ENCODE peak calls at places on chromosomes 11 and 22, in five cellular contexts. X is NCI-H1930; A is stimulated activated naive CD4-positive, alpha-beta T cell; R is C1 segment of cervical spinal cord; C is activated CD4-positive, alpha-beta memory T cell treated with anti-CD3 and anti-CD28 coated beads, Interleukin-2, amount 10 ng/mL, durations not matched to agents 7 days and 5 days. U is an unnamed sample.

GRCh38 chr11:2277933-2278523 is 7.6 kb upstream of the ASCL2 start:
- DNase-seq in R (no peak), C (no peak), A (no peak), X (no peak), U (no peak)

GRCh38 chr22:17578129-17578754 is 14.9 kb downstream of the SLC25A18 start:
- DNase-seq in A (no peak), R (peak; percentile 51), C (no peak), X (no peak), U (no peak)

GRCh38 chr11:125148743-125149142 is 15.8 kb upstream of the PKNOX2 start:
- DNase-seq in R (no peak), X (no peak), A (no peak), C (no peak), U (no peak)

GRCh38 chr11:27183672-27184457 is 143.2 kb downstream of the BBOX1 start:
- DNase-seq in R (no peak), X (peak; percentile 68), A (no peak), C (peak; percentile 31), U (peak; percentile 73)

GRCh38 chr11:1153951-1154487 is 3.7 kb upstream of the MUC5AC start:
- DNase-seq in R (no peak), C (no peak), A (no peak), X (no peak), U (peak; percentile 72)

GRCh38 chr11:28619870-28620540 is 511.8 kb downstream of the METTL15 start:
- DNase-seq in C (no peak), A (no peak), X (no peak), R (no peak), U (peak; percentile 32)

GRCh38 chr11:11841605-11842425 is at the start of gene USP47:
- DNase-seq in R (peak; percentile 83), C (peak; percentile 94), A (peak; percentile 92), X (peak; percentile 87), U (peak; percentile 55)

GRCh38 chr11:13647391-13647790 is 21.1 kb upstream of the FAR1 start:
- DNase-seq in A (no peak), R (no peak), X (no peak), C (no peak), U (no peak)

GRCh38 chr22:44363980-44364749 is 51.4 kb upstream of the SHISAL1 start:
- DNase-seq in X (no peak), A (no peak), R (no peak), C (no peak), U (no peak)

GRCh38 chr22:38733329-38734202 is 22.2 kb downstream of the SUN2 start:
- DNase-seq in X (no peak), R (peak; percentile 86), C (peak; percentile 59), A (peak; percentile 20), U (no peak)

GRCh38 chr11:76263657-76264056 is 57.4 kb upstream of the WNT11 start:
- DNase-seq in X (no peak), R (no peak), A (no peak), C (no peak), U (no peak)

GRCh38 chr11:75814369-75814685 is 683 bp upstream of the UVRAG start:
- DNase-seq in A (no peak), C (no peak), X (no peak), R (no peak), U (no peak)

GRCh38 chr11:17668166-17668565 is 51.2 kb upstream of the MYOD1 start:
- DNase-seq in X (no peak), C (no peak), A (no peak), R (no peak), U (no peak)

GRCh38 chr11:1640076-1640946 is 10.7 kb downstream of the KRTAP5-5 start:
- DNase-seq in A (peak; percentile 9), R (no peak), C (peak; percentile 24), X (peak; percentile 76), U (no peak)

GRCh38 chr11:109695696-109696095 is 273.7 kb downstream of the C11orf87 start:
- DNase-seq in X (no peak), A (no peak), R (no peak), C (no peak), U (no peak)

GRCh38 chr11:110128161-110128560 is 35.0 kb downstream of the ZC3H12C start:
- DNase-seq in R (no peak), A (no peak), C (no peak), X (peak; percentile 8), U (peak; percentile 44)

GRCh38 chr22:37808294-37808657 is 542 bp downstream of the GCAT start:
- DNase-seq in C (no peak), A (no peak), X (no peak), R (no peak), U (no peak)

GRCh38 chr11:130315354-130315970 is 745 bp upstream of the ZBTB44 start:
- DNase-seq in C (peak; percentile 66), A (peak; percentile 22), X (no peak), R (no peak), U (no peak)

GRCh38 chr11:120513436-120514315 is 2.1 kb downstream of the GRIK4 start:
- DNase-seq in R (no peak), A (no peak), X (no peak), C (no peak), U (no peak)

GRCh38 chr11:103532133-103532788 is 423.0 kb downstream of the DYNC2H1 start:
- DNase-seq in C (no peak), X (no peak), A (no peak), R (no peak), U (peak; percentile 59)

GRCh38 chr11:46363031-46363407 is 15.8 kb downstream of the DGKZ start:
- DNase-seq in X (no peak), C (no peak), A (no peak), R (no peak), U (no peak)